ENCODE peak calls at places on chromosomes 1 and 21, in eight cellular contexts. O is astrocyte of the spinal cord, B is GM10248, P is MM.1S, R is sigmoid colon, K is brain microvascular endothelial cell, E is psoas muscle, C is heart right ventricle. X is an unnamed sample.
A peak's percentile ranks its signal among the peaks of the same experiment; 100 is the strongest.

GRCh38 chr1:237211031-237211430 is 169.0 kb downstream of the RYR2 start:
- DNase-seq in O (no peak), B (no peak), P (no peak), R (no peak), K (no peak), E (no peak), C (no peak), X (no peak)

GRCh38 chr1:12031039-12031980 is 12.0 kb downstream of the MIIP start:
- DNase-seq in O (no peak), B (peak; percentile 71), P (peak; percentile 23), R (no peak), K (peak; percentile 20), E (peak; percentile 74), C (peak; percentile 54), X (no peak)

GRCh38 chr1:201504799-201505504 is 2.0 kb downstream of the CSRP1 start:
- DNase-seq in O (no peak), B (no peak), P (no peak), R (peak; percentile 70), K (no peak), E (no peak), C (no peak), X (no peak)

GRCh38 chr1:45322486-45323040 is 4.1 kb upstream of the HPDL start:
- DNase-seq in O (no peak), B (peak; percentile 6), P (no peak), R (no peak), K (no peak), E (no peak), C (no peak), X (no peak)

GRCh38 chr1:25182629-25183028 is 49.7 kb downstream of the SYF2 start:
- DNase-seq in O (peak; percentile 51), B (no peak), P (no peak), R (no peak), K (peak; percentile 75), E (no peak), C (no peak), X (no peak)

GRCh38 chr1:11069233-11069950 is 9.6 kb upstream of the SRM start:
- DNase-seq in O (no peak), B (no peak), P (no peak), R (peak; percentile 30), K (no peak), E (peak; percentile 26), C (no peak), X (no peak)

GRCh38 chr1:212161231-212161781 is 123.9 kb upstream of the PPP2R5A start:
- DNase-seq in O (peak; percentile 91), B (no peak), P (no peak), R (no peak), K (peak; percentile 84), E (no peak), C (no peak), X (no peak)

GRCh38 chr1:226827458-226827857 is 43.0 kb upstream of the PSEN2 start:
- DNase-seq in O (peak; percentile 9), B (peak; percentile 32), P (no peak), R (peak; percentile 93), K (no peak), E (peak; percentile 81), C (peak; percentile 67), X (no peak)

GRCh38 chr1:54800899-54801759 is at the start of gene TTC22:
- DNase-seq in O (no peak), B (peak; percentile 84), P (peak; percentile 87), R (peak; percentile 76), K (no peak), E (peak; percentile 65), C (no peak), X (peak; percentile 65)

GRCh38 chr1:5220421-5220820 is 566.0 kb downstream of the AJAP1 start:
- DNase-seq in O (no peak), B (no peak), P (no peak), R (no peak), K (no peak), E (no peak), C (no peak), X (no peak)

GRCh38 chr1:117852846-117853555 is 76.4 kb downstream of the GDAP2 start:
- DNase-seq in O (no peak), B (no peak), P (no peak), R (no peak), K (no peak), E (no peak), C (no peak), X (no peak)

GRCh38 chr1:8970870-8971337 is 25.2 kb downstream of the CA6 start:
- DNase-seq in O (no peak), B (peak; percentile 59), P (peak; percentile 66), R (no peak), K (no peak), E (no peak), C (no peak), X (no peak)

GRCh38 chr1:29490204-29490934 is 254.0 kb downstream of the PTPRU start:
- DNase-seq in O (no peak), B (no peak), P (no peak), R (peak; percentile 33), K (no peak), E (no peak), C (no peak), X (no peak)

GRCh38 chr1:82565146-82565545 is 764.4 kb downstream of the ADGRL2 start:
- DNase-seq in O (peak; percentile 90), B (no peak), P (no peak), R (no peak), K (peak; percentile 90), E (no peak), C (no peak), X (no peak)

GRCh38 chr21:27743971-27744564 is 777.2 kb upstream of the ADAMTS5 start:
- DNase-seq in O (no peak), B (no peak), P (no peak), R (no peak), K (no peak), E (no peak), C (peak; percentile 8), X (no peak)
- TF ChIP-seq CTCF in O (no peak), B (no peak), P (no peak), R (no peak), K (no peak), E (no peak), C (no peak), X (no peak)

GRCh38 chr1:155044812-155045690 is 6.1 kb upstream of the ADAM15 start:
- DNase-seq in O (peak; percentile 66), B (peak; percentile 81), P (peak; percentile 93), R (peak; percentile 85), K (peak; percentile 72), E (peak; percentile 92), C (peak; percentile 72), X (peak; percentile 38)
- TF ChIP-seq CTCF in O (peak; percentile 81), B (peak; percentile 67), P (peak; percentile 93), R (peak; percentile 66), K (peak; percentile 83), E (peak; percentile 84), C (peak; percentile 88), X (peak; percentile 70)

DNA sequence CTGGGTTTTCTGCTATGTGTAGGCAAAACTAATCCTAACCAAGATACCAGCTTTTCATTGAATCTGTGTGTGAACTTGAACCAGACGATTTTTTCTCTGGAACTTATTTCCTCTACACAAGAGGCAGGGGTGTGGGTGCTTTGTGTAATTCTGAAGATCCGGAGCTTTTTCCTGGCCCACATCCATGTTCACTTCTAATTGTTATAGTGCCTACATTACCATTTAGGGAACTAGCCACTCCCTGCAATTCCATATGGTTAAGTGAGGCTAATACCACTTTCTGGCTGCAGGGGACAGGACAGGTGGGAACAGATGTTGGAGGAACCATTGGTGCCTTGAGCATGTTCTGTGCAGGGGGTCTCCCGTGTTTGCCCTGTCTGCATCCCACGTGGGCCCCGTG is 83.4 kb upstream of the FMN2 start:
- DNase-seq in O (no peak), B (no peak), P (no peak), R (no peak), K (no peak), E (no peak), C (no peak), X (no peak)
- TF ChIP-seq CTCF in O (no peak), B (no peak), P (no peak), R (no peak), K (no peak), E (no peak), C (no peak), X (no peak)

GRCh38 chr21:46552865-46553379 is 52.0 kb downstream of the S100B start:
- DNase-seq in O (no peak), B (no peak), P (no peak), R (peak; percentile 52), K (no peak), E (no peak), C (no peak), X (no peak)

GRCh38 chr21:46552274-46552673 is 52.6 kb downstream of the S100B start:
- DNase-seq in O (no peak), B (no peak), P (no peak), R (peak; percentile 43), K (no peak), E (no peak), C (no peak), X (no peak)

GRCh38 chr21:46549650-46550049 is 55.2 kb downstream of the S100B start:
- DNase-seq in O (no peak), B (no peak), P (no peak), R (peak; percentile 41), K (no peak), E (no peak), C (no peak), X (no peak)

GRCh38 chr21:46550511-46550941 is 54.4 kb downstream of the S100B start:
- DNase-seq in O (no peak), B (no peak), P (no peak), R (peak; percentile 37), K (no peak), E (no peak), C (no peak), X (peak; percentile 51)

DNA sequence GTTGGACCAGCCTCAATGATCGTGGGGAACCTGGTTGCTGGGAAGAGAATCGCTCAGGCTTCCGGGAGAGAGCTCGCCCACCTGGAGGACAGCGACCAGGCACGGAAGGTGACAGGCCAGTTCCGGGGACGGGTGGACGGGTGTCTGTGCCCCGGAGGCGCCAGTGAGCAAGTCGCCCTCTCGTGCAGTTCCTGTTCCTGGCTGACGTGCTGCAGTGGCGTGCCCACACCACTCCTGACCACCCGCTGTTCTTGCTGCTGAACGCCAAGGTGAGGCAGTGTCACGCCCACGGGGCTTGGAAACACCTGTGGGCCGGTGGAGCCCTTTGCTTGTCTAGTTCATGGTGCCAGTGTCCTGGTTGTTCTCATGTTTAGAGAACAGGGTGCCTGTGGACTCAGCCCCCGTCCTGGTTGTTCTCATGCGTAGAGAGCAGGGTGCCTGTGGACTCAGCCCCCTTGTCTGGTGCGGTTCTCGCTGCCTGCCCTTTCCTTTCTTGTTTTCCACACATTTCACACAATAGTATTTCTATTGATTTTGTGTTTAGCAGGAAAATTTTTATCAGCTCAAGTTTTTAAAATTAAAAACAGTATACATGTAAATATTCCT is 53.1 kb downstream of the S100B start:
- DNase-seq in O (no peak), B (no peak), P (no peak), R (peak; percentile 70), K (no peak), E (peak; percentile 53), C (no peak), X (peak; percentile 51)
- TF ChIP-seq CTCF in O (no peak), B (peak; percentile 24), P (no peak), R (no peak), K (no peak), E (no peak), C (no peak), X (peak; percentile 10)

DNA sequence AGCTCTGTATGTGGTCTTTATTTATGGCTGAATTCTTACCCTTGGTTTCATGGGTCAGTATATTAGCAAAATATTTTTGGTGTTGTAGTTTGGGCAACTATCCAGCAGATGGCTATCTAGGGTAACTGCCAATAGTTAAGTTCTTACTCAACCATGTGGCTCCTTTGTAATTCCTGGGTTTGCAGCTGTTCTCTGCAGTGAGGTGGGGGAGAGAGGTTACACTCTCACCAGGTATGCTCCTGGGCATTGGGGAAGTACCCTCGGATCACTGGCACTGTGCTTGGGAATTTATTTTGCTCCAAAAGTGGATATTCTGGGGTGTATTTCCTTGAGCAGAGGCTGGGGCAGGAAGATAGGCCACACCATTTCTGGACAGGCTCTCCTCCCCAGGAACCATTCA is 436.7 kb upstream of the TMPRSS15 start:
- DNase-seq in O (peak; percentile 70), B (no peak), P (peak; percentile 72), R (no peak), K (peak; percentile 50), E (no peak), C (no peak), X (no peak)
- TF ChIP-seq CTCF in O (peak; percentile 25), B (no peak), P (peak; percentile 72), R (no peak), K (peak; percentile 53), E (no peak), C (no peak), X (no peak)

X was measured in natural killer cell.